ENCODE peak calls at places on chromosomes 12 and 14, in ten cellular contexts. E is A549, W is foreskin fibroblast, L is fibroblast of the aortic adventitia, T is prostate gland, J is astrocyte of the cerebellum, A is AG04449, P is esophagus muscularis mucosa, D is fibroblast of pulmonary artery, H is psoas muscle. U is an unnamed sample.

GRCh38 chr12:89344862-89345202 is 7.5 kb downstream of the DUSP6 start:
- DNase-seq in E (no peak), W (no peak), L (no peak), T (no peak), J (no peak), A (no peak), P (no peak), D (no peak), H (no peak), U (no peak)

GRCh38 chr14:21894003-21894897 is 220.6 kb upstream of the OR4E1 start:
- DNase-seq in E (peak), W (no peak), L (no peak), T (no peak), J (no peak), A (no peak), P (no peak), D (no peak), H (no peak), U (peak)

GRCh38 chr12:131944601-131945251 is 5.0 kb upstream of the EP400 start:
- DNase-seq in E (no peak), W (no peak), L (no peak), T (no peak), J (no peak), A (no peak), P (no peak), D (no peak), H (no peak), U (no peak)

GRCh38 chr12:6820171-6820570 is 1.4 kb upstream of the GPR162 start:
- DNase-seq in E (no peak), W (no peak), L (no peak), T (no peak), J (no peak), A (no peak), P (no peak), D (no peak), H (no peak), U (no peak)

GRCh38 chr14:50875359-50876090 is 3.7 kb downstream of the ABHD12B start:
- DNase-seq in E (no peak), W (peak), L (peak), T (no peak), J (peak), A (no peak), P (no peak), D (no peak), H (no peak), U (no peak)

GRCh38 chr12:58889557-58889956 is 30.7 kb downstream of the LRIG3 start:
- DNase-seq in E (no peak), W (no peak), L (no peak), T (peak), J (no peak), A (no peak), P (no peak), D (no peak), H (no peak), U (no peak)

GRCh38 chr12:88805286-88805685 is 225.0 kb upstream of the KITLG start:
- DNase-seq in E (no peak), W (peak), L (peak), T (no peak), J (no peak), A (no peak), P (no peak), D (no peak), H (no peak), U (no peak)

GRCh38 chr12:52415870-52416750 is 10.0 kb upstream of the KRT82 start:
- DNase-seq in E (peak), W (peak), L (peak), T (no peak), J (no peak), A (peak), P (no peak), D (peak), H (no peak), U (peak)

GRCh38 chr14:65035049-65035448 is 48.4 kb downstream of the FNTB start:
- DNase-seq in E (no peak), W (peak), L (peak), T (no peak), J (no peak), A (no peak), P (no peak), D (peak), H (peak), U (no peak)

GRCh38 chr12:57134949-57135348 is 6.7 kb downstream of the LRP1 start:
- DNase-seq in E (no peak), W (no peak), L (no peak), T (no peak), J (no peak), A (no peak), P (no peak), D (no peak), H (no peak), U (no peak)

GRCh38 chr12:16585781-16586180 is 20.2 kb downstream of the LMO3 start:
- DNase-seq in E (no peak), W (no peak), L (no peak), T (no peak), J (no peak), A (no peak), P (no peak), D (no peak), H (no peak), U (no peak)

GRCh38 chr12:65602579-65603295 is 221.5 kb upstream of the HMGA2 start:
- DNase-seq in E (peak), W (peak), L (peak), T (peak), J (peak), A (peak), P (no peak), D (peak), H (peak), U (peak)

GRCh38 chr12:77013091-77013490 is 52.3 kb downstream of the E2F7 start:
- DNase-seq in E (no peak), W (peak), L (peak), T (no peak), J (no peak), A (no peak), P (no peak), D (no peak), H (no peak), U (no peak)

GRCh38 chr14:55152052-55152753 is 23.2 kb downstream of the LGALS3 start:
- DNase-seq in E (no peak), W (no peak), L (peak), T (no peak), J (no peak), A (no peak), P (no peak), D (peak), H (no peak), U (peak)

GRCh38 chr12:70741266-70741665 is 104.0 kb upstream of the PTPRB start:
- DNase-seq in E (no peak), W (no peak), L (no peak), T (no peak), J (no peak), A (no peak), P (no peak), D (no peak), H (no peak), U (no peak)

GRCh38 chr12:99453831-99454538 is 193.6 kb upstream of the GARIN6 start:
- DNase-seq in E (no peak), W (no peak), L (no peak), T (no peak), J (no peak), A (no peak), P (no peak), D (no peak), H (no peak), U (no peak)

GRCh38 chr14:51564986-51565604 is 86.6 kb upstream of the FRMD6 start:
- DNase-seq in E (no peak), W (no peak), L (no peak), T (peak), J (no peak), A (no peak), P (no peak), D (no peak), H (no peak), U (peak)

GRCh38 chr12:104930388-104931326 is 27.4 kb downstream of the SLC41A2 start:
- DNase-seq in E (no peak), W (peak), L (peak), T (no peak), J (no peak), A (no peak), P (no peak), D (peak), H (no peak), U (peak)

GRCh38 chr14:22737052-22737451 is 29.4 kb upstream of the OXA1L start:
- DNase-seq in E (no peak), W (no peak), L (no peak), T (no peak), J (no peak), A (no peak), P (no peak), D (no peak), H (no peak), U (no peak)

GRCh38 chr14:79483472-79483871 is 727.8 kb downstream of the DIO2 start:
- DNase-seq in E (peak), W (peak), L (peak), T (no peak), J (peak), A (no peak), P (no peak), D (peak), H (no peak), U (no peak)

GRCh38 chr12:79687711-79688270 is 3.0 kb downstream of the PAWR start:
- DNase-seq in E (no peak), W (no peak), L (peak), T (no peak), J (no peak), A (no peak), P (no peak), D (no peak), H (no peak), U (peak)

GRCh38 chr12:32920506-32921085 is 24.0 kb upstream of the PKP2 start:
- DNase-seq in E (peak), W (no peak), L (no peak), T (no peak), J (no peak), A (no peak), P (no peak), D (peak), H (no peak), U (peak)

GRCh38 chr14:57533214-57533613 is 39.6 kb upstream of the CCDC198 start:
- DNase-seq in E (peak), W (peak), L (peak), T (no peak), J (peak), A (no peak), P (no peak), D (peak), H (no peak), U (peak)

GRCh38 chr14:67733609-67734008 is 31.9 kb downstream of the RDH12 start:
- DNase-seq in E (no peak), W (no peak), L (no peak), T (no peak), J (no peak), A (no peak), P (no peak), D (no peak), H (no peak), U (no peak)

GRCh38 chr12:27577688-27578087 is 53.7 kb downstream of the PPFIBP1 start:
- DNase-seq in E (no peak), W (no peak), L (no peak), T (no peak), J (no peak), A (no peak), P (no peak), D (no peak), H (no peak), U (no peak)

GRCh38 chr12:100842156-100842555 is 47.6 kb downstream of the ANO4 start:
- DNase-seq in E (no peak), W (no peak), L (peak), T (no peak), J (peak), A (no peak), P (no peak), D (peak), H (no peak), U (no peak)

GRCh38 chr12:47942327-47943230 is 20.8 kb upstream of the TMEM106C start:
- DNase-seq in E (no peak), W (no peak), L (no peak), T (no peak), J (no peak), A (no peak), P (no peak), D (no peak), H (peak), U (no peak)

GRCh38 chr12:9118161-9118560 is 2.4 kb upstream of the A2M start:
- DNase-seq in E (no peak), W (no peak), L (no peak), T (no peak), J (no peak), A (no peak), P (no peak), D (no peak), H (no peak), U (no peak)

GRCh38 chr14:50038398-50039119 is 77.8 kb downstream of the VCPKMT start:
- DNase-seq in E (peak), W (peak), L (peak), T (no peak), J (peak), A (peak), P (no peak), D (peak), H (no peak), U (peak)

GRCh38 chr12:13941258-13942249 is 39.8 kb downstream of the GRIN2B start:
- DNase-seq in E (peak), W (peak), L (peak), T (no peak), J (peak), A (no peak), P (peak), D (peak), H (no peak), U (peak)

GRCh38 chr12:56163533-56164344 is 5.6 kb downstream of the MYL6 start:
- DNase-seq in E (no peak), W (no peak), L (no peak), T (no peak), J (no peak), A (no peak), P (no peak), D (no peak), H (no peak), U (no peak)

GRCh38 chr14:61300754-61301153 is 19.6 kb upstream of the TMEM30B start:
- DNase-seq in E (no peak), W (no peak), L (no peak), T (no peak), J (no peak), A (no peak), P (peak), D (no peak), H (no peak), U (no peak)

DNA sequence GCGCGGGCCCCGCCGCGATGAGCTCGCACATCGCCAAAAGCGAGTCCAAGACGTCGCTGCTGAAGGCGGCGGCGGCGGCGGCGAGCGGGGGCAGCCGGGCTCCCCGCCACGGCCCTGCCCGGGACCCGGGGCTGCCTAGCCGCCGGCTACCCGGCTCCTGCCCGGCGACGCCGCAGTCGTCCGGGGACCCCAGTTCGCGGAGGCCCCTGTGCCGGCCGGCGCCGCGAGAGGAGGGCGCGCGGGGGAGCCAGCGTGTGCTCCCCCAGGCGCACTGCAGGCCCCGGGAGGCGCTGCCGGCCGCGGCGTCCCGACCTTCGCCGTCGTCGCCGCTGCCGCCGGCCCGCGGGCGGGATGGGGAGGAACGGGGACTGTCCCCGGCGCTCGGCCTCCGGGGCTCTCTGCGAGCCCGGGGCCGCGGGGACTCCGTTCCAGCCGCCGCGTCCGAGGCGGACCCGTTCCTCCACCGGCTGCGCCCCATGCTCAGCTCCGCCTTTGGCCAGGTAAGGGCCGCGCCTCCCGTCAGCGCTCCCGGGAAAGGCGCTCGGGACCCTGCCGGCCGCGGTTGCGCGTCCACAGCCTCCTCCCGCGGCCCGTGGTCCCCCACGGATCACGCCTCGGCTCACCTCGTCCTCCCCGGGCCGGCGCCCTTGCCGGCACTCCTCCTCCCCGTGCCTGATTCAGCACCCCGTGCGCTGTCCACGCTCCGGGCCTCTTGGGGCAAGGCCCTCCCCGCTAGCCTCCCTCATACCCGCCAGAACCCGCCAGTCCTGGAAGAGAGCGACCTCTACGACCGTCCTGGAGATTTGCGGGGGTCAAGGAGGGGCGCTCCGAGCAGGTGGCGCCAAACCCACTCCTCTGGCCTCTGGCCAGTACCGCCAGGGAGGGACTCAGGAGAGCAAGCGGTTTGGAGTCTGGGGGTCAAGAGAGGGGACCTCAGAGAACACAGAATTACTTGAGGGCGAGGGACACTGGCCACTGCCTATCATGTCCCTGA is 711 bp downstream of the CABP1 start:
- DNase-seq in E (peak), W (peak), L (peak), T (peak), J (no peak), A (no peak), P (no peak), D (peak), H (peak), U (peak)
- TF ChIP-seq CTCF in E (no peak), W (no peak), L (no peak), T (no peak), J (no peak), A (no peak), P (no peak), D (no peak), H (no peak), U (no peak)

DNA sequence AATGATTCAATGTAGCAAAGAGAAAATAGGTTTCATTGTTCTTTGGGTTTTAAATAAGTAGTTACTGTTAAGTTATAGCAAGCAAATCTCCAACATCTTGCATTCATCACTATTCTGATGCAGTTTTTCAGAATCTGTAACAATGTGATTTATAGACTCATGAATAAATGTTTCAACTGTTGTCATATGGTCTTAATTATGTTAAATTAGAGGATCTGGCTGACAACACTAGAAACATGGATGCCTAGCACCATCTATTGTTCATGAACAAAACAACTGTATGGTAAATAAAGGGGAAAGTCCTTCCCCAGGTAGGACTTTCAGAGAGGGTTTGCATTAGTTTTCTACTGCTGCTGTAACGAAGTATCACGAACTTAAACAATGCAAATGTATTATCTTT is 167.9 kb downstream of the BCAT1 start:
- DNase-seq in E (no peak), W (peak), L (peak), T (no peak), J (peak), A (no peak), P (no peak), D (peak), H (no peak), U (no peak)
- TF ChIP-seq CTCF in E (peak), W (peak), L (no peak), T (no peak), J (no peak), A (no peak), P (no peak), D (peak), H (no peak), U (peak)

GRCh38 chr14:105528197-105528858 is 1.9 kb downstream of the TMEM121 start:
- DNase-seq in E (peak), W (peak), L (peak), T (peak), J (peak), A (no peak), P (no peak), D (peak), H (peak), U (peak)
- TF ChIP-seq CTCF in E (peak), W (peak), L (peak), T (peak), J (peak), A (peak), P (peak), D (peak), H (peak), U (peak)

DNA sequence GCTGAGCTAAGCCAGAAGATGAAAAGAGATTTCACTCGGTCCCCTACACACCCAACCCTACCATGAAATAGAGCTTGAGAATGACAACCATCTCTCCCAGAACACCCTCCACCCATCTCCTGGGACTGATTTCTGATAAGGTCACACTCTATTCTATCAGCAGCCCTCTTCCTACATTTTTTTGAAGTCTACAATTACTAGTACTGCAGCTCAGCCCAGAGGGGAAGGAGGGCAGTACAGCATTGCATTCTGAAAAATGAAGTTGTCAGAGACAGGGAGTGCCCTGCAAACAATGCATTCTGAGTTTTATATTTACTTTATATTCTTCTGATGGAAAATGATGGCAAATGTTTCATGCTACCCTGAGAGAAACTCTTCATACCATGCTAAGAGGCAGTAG is 318.5 kb downstream of the BCAT1 start:
- DNase-seq in E (no peak), W (no peak), L (peak), T (no peak), J (no peak), A (no peak), P (no peak), D (no peak), H (no peak), U (no peak)
- TF ChIP-seq CTCF in E (no peak), W (no peak), L (peak), T (no peak), J (no peak), A (no peak), P (no peak), D (no peak), H (no peak), U (no peak)

DNA sequence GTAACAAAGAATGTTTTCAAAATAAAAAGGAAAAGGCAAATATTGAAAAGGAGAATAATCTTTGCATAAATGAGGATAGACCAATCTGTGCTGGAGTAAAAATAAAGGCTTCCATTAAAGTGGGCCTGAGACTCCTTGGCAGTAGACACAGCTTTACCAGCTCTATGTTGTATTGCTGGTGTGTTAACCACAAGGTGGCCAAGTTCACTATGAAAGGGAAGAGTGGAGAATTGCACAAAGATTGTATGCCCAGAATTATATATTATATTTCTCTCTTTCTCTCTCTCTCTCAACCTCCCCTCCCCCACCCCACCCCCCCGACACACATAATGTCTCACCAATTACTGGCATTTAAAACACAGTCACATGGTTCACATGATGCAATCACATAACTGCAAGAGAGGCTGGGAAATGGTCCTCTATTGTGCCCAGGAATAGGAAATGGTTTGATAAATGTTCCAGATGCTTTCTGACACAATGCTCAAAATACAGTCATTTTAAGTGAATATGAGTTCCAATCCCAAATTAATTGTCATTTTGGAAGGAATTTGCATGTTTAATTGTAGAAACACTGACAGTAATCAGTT is 222.6 kb upstream of the SYT1 start:
- DNase-seq in E (peak), W (no peak), L (peak), T (no peak), J (no peak), A (no peak), P (no peak), D (peak), H (no peak), U (peak)
- TF ChIP-seq CTCF in E (no peak), W (peak), L (peak), T (no peak), J (no peak), A (no peak), P (no peak), D (peak), H (no peak), U (no peak)

U was measured in MCF 10A.